ENCODE peak calls at places on chromosomes 1 and 21, in ten cellular contexts. K, Q, B, T, D, I, X, C, O and Z are unnamed samples.

GRCh38 chr1:35568975-35569395 is 4.1 kb upstream of the TFAP2E start:
- DNase-seq in T (peak; percentile 69), O (no peak), K (peak; percentile 74), Q (no peak), I (peak; percentile 45), B (peak; percentile 81), C (no peak), X (peak; percentile 45), D (peak; percentile 82), Z (no peak)

GRCh38 chr1:85445906-85446305 is 19.1 kb downstream of the DDAH1 start:
- DNase-seq in X (no peak), C (no peak), K (no peak), B (no peak), O (no peak), I (no peak), Q (no peak), T (no peak), D (no peak), Z (no peak)

GRCh38 chr21:32520885-32521735 is 64.2 kb downstream of the TCP10L start:
- DNase-seq in K (no peak), O (no peak), B (peak; percentile 81), C (peak; percentile 91), T (peak; percentile 55), I (no peak), X (no peak), Q (peak; percentile 94), D (no peak), Z (peak; percentile 84)

GRCh38 chr1:47784294-47784650 is 212.9 kb downstream of the TRABD2B start:
- DNase-seq in T (no peak), D (no peak), Q (no peak), O (no peak), C (no peak), I (no peak), B (no peak), X (no peak), K (no peak), Z (no peak)

GRCh38 chr1:94919241-94920030 is 7.5 kb downstream of the CNN3 start:
- DNase-seq in D (no peak), B (no peak), Q (no peak), O (peak; percentile 69), I (no peak), C (no peak), X (no peak), T (no peak), K (no peak), Z (no peak)

GRCh38 chr1:210499956-210500355 is 171.3 kb downstream of the HHAT start:
- DNase-seq in C (no peak), T (no peak), Q (no peak), K (no peak), X (no peak), O (no peak), I (no peak), D (no peak), B (no peak), Z (no peak)

GRCh38 chr1:38291906-38292521 is 245.4 kb upstream of the POU3F1 start:
- DNase-seq in K (peak; percentile 18), T (no peak), I (no peak), O (no peak), C (no peak), Q (no peak), B (no peak), D (peak; percentile 64), X (no peak), Z (no peak)

GRCh38 chr1:162681127-162681435 is 48.8 kb downstream of the DDR2 start:
- DNase-seq in B (no peak), D (no peak), X (no peak), I (no peak), C (no peak), K (no peak), T (no peak), Q (no peak), O (no peak), Z (no peak)

GRCh38 chr1:204417231-204417997 is 5.8 kb upstream of the PPP1R15B start:
- DNase-seq in I (no peak), C (peak; percentile 86), D (peak; percentile 32), B (peak; percentile 69), Q (peak; percentile 82), K (no peak), O (no peak), T (no peak), X (no peak), Z (peak; percentile 99)